ENCODE peak calls at places on chromosome 22, in ten cellular contexts. W, Y, O, X, H, I, D, P, Q and A are unnamed samples.

GRCh38 chr22:27686534-27686933 is 115.0 kb downstream of the MN1 start:
- DNase-seq in X (peak; percentile 75), O (no peak), Y (no peak), W (peak; percentile 89), I (no peak), Q (no peak), H (peak; percentile 90), P (no peak), D (no peak), A (no peak)

GRCh38 chr22:36510966-36511881 is 4.4 kb upstream of the FOXRED2 start:
- DNase-seq in W (no peak), H (peak; percentile 52), Y (peak; percentile 37), X (peak; percentile 48), Q (peak; percentile 18), P (peak; percentile 45), D (no peak), O (peak; percentile 60), I (no peak), A (no peak)

GRCh38 chr22:22618448-22618847 is 26.0 kb upstream of the GGTLC2 start:
- DNase-seq in Q (no peak), H (no peak), W (no peak), I (no peak), Y (no peak), O (no peak), D (no peak), X (no peak), P (no peak), A (no peak)

GRCh38 chr22:37409557-37409956 is 17.7 kb downstream of the ELFN2 start:
- DNase-seq in D (no peak), X (no peak), Q (no peak), W (no peak), P (no peak), I (no peak), Y (no peak), H (no peak), O (no peak), A (no peak)

GRCh38 chr22:46967445-46968358 is 205.3 kb downstream of the TBC1D22A start:
- DNase-seq in Y (no peak), O (no peak), W (no peak), X (no peak), I (no peak), Q (no peak), P (no peak), H (no peak), D (no peak), A (no peak)

GRCh38 chr22:45227645-45228400 is 12.9 kb downstream of the KIAA0930 start:
- DNase-seq in Y (no peak), I (no peak), X (no peak), H (no peak), O (no peak), W (no peak), P (no peak), Q (no peak), D (no peak), A (no peak)

GRCh38 chr22:50676211-50676636 is 3.6 kb downstream of the SHANK3 start:
- DNase-seq in X (no peak), O (no peak), Q (no peak), I (no peak), D (no peak), W (no peak), P (no peak), H (peak; percentile 62), Y (no peak), A (no peak)

GRCh38 chr22:50209893-50210292 is 9.1 kb downstream of the SELENOO start:
- DNase-seq in H (peak; percentile 64), I (peak; percentile 81), D (peak; percentile 55), X (peak; percentile 60), O (peak; percentile 71), Q (peak; percentile 53), P (peak; percentile 76), Y (peak; percentile 61), W (peak; percentile 58), A (peak; percentile 55)

GRCh38 chr22:48929276-48929790 is 898.3 kb downstream of the BRD1 start:
- DNase-seq in X (no peak), D (no peak), O (no peak), H (no peak), W (no peak), Q (no peak), P (no peak), I (peak; percentile 43), Y (no peak), A (no peak)

GRCh38 chr22:44884968-44885805 is 124.6 kb downstream of the PHF21B start:
- DNase-seq in Q (no peak), O (no peak), D (no peak), X (no peak), I (peak; percentile 52), Y (no peak), H (no peak), W (no peak), P (no peak), A (no peak)

GRCh38 chr22:48102581-48102980 is 1340.1 kb downstream of the TBC1D22A start:
- DNase-seq in I (no peak), W (no peak), O (no peak), P (no peak), Y (no peak), D (no peak), X (no peak), Q (no peak), H (no peak), A (no peak)

GRCh38 chr22:29782061-29782845 is 15.1 kb downstream of the UQCR10 start:
- DNase-seq in Q (no peak), W (peak; percentile 74), O (no peak), P (no peak), D (no peak), H (peak; percentile 81), X (peak; percentile 73), I (peak; percentile 66), Y (no peak), A (no peak)

GRCh38 chr22:32533265-32534068 is 58.9 kb downstream of the FBXO7 start:
- DNase-seq in D (no peak), W (no peak), I (no peak), X (peak; percentile 60), H (peak; percentile 85), Y (no peak), O (no peak), P (no peak), Q (no peak), A (no peak)

GRCh38 chr22:19057999-19058491 is 64.2 kb downstream of the DGCR2 start:
- DNase-seq in P (no peak), Q (no peak), D (no peak), W (no peak), I (peak; percentile 39), Y (no peak), O (no peak), H (no peak), X (no peak), A (no peak)

GRCh38 chr22:49192857-49193250 is 634.8 kb downstream of the BRD1 start:
- DNase-seq in W (no peak), P (no peak), Q (no peak), O (no peak), X (no peak), D (no peak), Y (no peak), H (no peak), I (peak; percentile 40), A (no peak)